ENCODE peak calls at places on chromosomes 16 and 17, in six cellular contexts. P is lower leg skin; D is DND-41; G is sigmoid colon; C is CD8-positive, alpha-beta T cell; F is IMR-90. Y is an unnamed sample.

GRCh38 chr17:48554412-48555090 is 9.6 kb upstream of the HOXB2 start:
- DNase-seq in P (no peak), D (no peak), G (peak), C (no peak), F (peak), Y (no peak)

GRCh38 chr16:79288046-79288445 is 312.5 kb downstream of the MAF start:
- DNase-seq in P (no peak), D (no peak), G (no peak), C (no peak), F (no peak), Y (no peak)

GRCh38 chr17:78271419-78272160 is 40.2 kb downstream of the TMEM235 start:
- DNase-seq in P (no peak), D (no peak), G (no peak), C (peak), F (no peak), Y (no peak)

GRCh38 chr17:16283705-16284104 is 66.7 kb downstream of the PIGL start:
- DNase-seq in P (no peak), D (no peak), G (no peak), C (no peak), F (peak), Y (peak)

GRCh38 chr17:42674755-42675347 is 1.9 kb downstream of the PLEKHH3 start:
- DNase-seq in P (no peak), D (no peak), G (no peak), C (no peak), F (no peak), Y (no peak)

GRCh38 chr16:12229759-12230594 is 253.4 kb downstream of the SNX29 start:
- DNase-seq in P (no peak), D (no peak), G (no peak), C (no peak), F (peak), Y (peak)

GRCh38 chr17:75059369-75060345 is 12.6 kb downstream of the KCTD2 start:
- DNase-seq in P (no peak), D (no peak), G (peak), C (no peak), F (peak), Y (peak)

GRCh38 chr17:38925263-38925995 is at the start of gene LASP1NB:
- DNase-seq in P (no peak), D (peak), G (no peak), C (peak), F (peak), Y (peak)

GRCh38 chr17:65536573-65537342 is 24.7 kb downstream of the AXIN2 start:
- DNase-seq in P (no peak), D (no peak), G (peak), C (no peak), F (no peak), Y (no peak)

GRCh38 chr17:43601280-43602050 is 55.3 kb upstream of the ETV4 start:
- DNase-seq in P (no peak), D (no peak), G (peak), C (no peak), F (peak), Y (peak)

GRCh38 chr17:1232786-1233185 is 37.5 kb upstream of the BHLHA9 start:
- DNase-seq in P (no peak), D (no peak), G (no peak), C (no peak), F (peak), Y (peak)

GRCh38 chr16:25563700-25564099 is 128.1 kb upstream of the HS3ST4 start:
- DNase-seq in P (no peak), D (no peak), G (no peak), C (no peak), F (no peak), Y (no peak)

GRCh38 chr16:668519-669171 is 713 bp downstream of the RHOT2 start:
- DNase-seq in P (no peak), D (no peak), G (no peak), C (no peak), F (no peak), Y (no peak)

GRCh38 chr17:2058521-2059124 is 3.7 kb downstream of the HIC1 start:
- DNase-seq in P (no peak), D (no peak), G (peak), C (peak), F (peak), Y (peak)

GRCh38 chr16:22948603-22949368 is 134.8 kb downstream of the HS3ST2 start:
- DNase-seq in P (peak), D (peak), G (peak), C (no peak), F (peak), Y (peak)

GRCh38 chr17:50028207-50029120 is 27.4 kb upstream of the ITGA3 start:
- DNase-seq in P (peak), D (no peak), G (no peak), C (no peak), F (peak), Y (peak)

GRCh38 chr17:44546711-44547606 is 10.3 kb upstream of the FZD2 start:
- DNase-seq in P (no peak), D (no peak), G (no peak), C (no peak), F (peak), Y (peak)

GRCh38 chr17:66910651-66911285 is 53.7 kb upstream of the CACNG4 start:
- DNase-seq in P (no peak), D (no peak), G (no peak), C (no peak), F (no peak), Y (no peak)

GRCh38 chr16:72823961-72824490 is 223.9 kb downstream of the ZFHX3 start:
- DNase-seq in P (no peak), D (no peak), G (no peak), C (no peak), F (no peak), Y (no peak)

GRCh38 chr16:978403-978802 is 3.2 kb upstream of the SOX8 start:
- DNase-seq in P (no peak), D (no peak), G (no peak), C (no peak), F (no peak), Y (no peak)

GRCh38 chr17:1725642-1726511 is 1.4 kb downstream of the WDR81 start:
- DNase-seq in P (no peak), D (no peak), G (peak), C (no peak), F (no peak), Y (no peak)

GRCh38 chr16:49748322-49748721 is 107.6 kb downstream of the ZNF423 start:
- DNase-seq in P (peak), D (no peak), G (peak), C (no peak), F (no peak), Y (peak)

GRCh38 chr16:89709716-89710480 is 8.4 kb upstream of the SPATA2L start:
- DNase-seq in P (no peak), D (no peak), G (no peak), C (no peak), F (no peak), Y (no peak)
- H3K4me3 ChIP-seq in P (no peak), D (no peak), G (no peak), C (no peak), F (no peak), Y (no peak)

DNA sequence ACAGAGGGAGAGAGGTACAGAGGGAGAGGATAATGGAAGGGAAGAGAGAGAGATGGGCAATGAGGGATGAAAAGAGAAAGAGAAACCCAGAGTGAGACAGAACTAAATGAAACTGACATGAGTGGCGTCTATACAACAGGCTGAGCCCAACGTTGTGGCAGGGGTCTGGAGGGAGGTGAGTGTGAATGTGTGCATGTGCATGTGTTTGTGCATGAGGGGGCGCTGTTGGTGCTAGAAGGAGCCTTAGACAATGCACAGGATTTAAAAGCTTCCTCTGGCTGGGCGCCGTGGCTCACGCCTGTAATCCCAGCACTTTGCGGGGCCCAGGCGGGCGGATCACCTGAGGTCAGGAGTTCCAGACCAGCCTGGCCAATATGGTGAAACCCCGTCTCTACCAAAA is 454.8 kb upstream of the CDH11 start:
- DNase-seq in P (no peak), D (no peak), G (no peak), C (no peak), F (no peak), Y (no peak)
- TF ChIP-seq CTCF in P (no peak), D (no peak), G (no peak), C (no peak), F (no peak), Y (no peak)

DNA sequence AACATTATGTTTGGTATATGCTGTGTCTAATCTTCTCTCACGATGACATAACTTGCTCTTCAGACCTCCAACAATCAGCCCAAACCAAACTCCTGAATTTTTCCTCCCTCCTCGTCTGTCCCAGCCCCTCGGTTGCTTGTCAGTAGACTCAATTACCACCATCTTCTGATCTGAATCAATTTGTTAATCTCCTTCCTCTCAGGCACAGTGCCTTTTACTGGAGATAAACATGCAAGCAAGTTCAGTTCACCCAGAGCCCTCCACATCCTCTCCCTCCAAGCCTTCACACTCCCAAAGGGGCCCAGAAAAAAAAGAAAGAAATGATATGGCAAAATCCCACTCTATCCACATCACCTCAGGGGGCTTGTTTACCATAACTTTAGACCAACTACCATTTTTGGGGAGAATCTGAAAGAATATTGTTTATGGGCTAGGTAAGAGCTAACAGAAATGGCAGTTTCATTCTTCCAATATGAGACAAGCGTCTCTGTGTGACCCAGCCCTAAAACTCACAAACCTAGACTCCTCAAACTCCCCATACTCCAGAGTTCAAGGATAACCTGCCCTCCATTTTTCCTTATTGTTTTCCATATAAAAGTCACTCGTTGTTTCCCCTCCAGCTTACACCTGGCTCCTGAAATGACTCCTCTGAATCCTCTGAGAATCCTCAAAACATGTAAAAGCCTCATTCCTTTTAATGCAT is 1.5 kb downstream of the TEX2 start:
- DNase-seq in P (no peak), D (no peak), G (no peak), C (no peak), F (no peak), Y (no peak)
- H3K4me3 ChIP-seq in P (no peak), D (peak), G (peak), C (peak), F (peak), Y (peak)

GRCh38 chr16:21101631-21102420 is 48.8 kb downstream of the DNAH3 start:
- DNase-seq in P (no peak), D (peak), G (no peak), C (no peak), F (peak), Y (peak)
- TF ChIP-seq CTCF in P (no peak), D (peak), G (no peak), C (peak), F (peak), Y (peak)

DNA sequence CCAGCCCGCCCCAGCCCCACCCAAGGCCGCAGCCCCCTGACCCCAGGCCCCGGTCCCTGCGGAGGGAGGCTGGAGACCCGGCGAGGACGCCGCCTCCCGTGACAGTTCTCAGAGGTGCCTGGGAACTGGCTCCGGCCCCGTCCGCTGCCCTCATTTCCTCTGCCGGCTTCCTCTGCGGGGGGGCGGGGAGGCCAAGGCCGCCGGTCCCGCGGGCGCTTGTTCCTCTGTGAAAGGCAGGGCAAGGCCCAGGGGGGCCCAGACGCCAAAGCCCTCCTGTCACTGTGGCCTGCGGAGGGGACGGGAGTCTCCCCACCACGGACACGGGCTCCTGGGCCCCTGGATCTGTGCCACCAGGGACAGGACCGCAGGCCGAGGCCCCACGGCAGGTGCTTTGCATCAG is 5.0 kb upstream of the PVALEF start:
- DNase-seq in P (no peak), D (no peak), G (peak), C (no peak), F (no peak), Y (no peak)
- H3K4me3 ChIP-seq in P (no peak), D (no peak), G (peak), C (no peak), F (no peak), Y (no peak)

DNA sequence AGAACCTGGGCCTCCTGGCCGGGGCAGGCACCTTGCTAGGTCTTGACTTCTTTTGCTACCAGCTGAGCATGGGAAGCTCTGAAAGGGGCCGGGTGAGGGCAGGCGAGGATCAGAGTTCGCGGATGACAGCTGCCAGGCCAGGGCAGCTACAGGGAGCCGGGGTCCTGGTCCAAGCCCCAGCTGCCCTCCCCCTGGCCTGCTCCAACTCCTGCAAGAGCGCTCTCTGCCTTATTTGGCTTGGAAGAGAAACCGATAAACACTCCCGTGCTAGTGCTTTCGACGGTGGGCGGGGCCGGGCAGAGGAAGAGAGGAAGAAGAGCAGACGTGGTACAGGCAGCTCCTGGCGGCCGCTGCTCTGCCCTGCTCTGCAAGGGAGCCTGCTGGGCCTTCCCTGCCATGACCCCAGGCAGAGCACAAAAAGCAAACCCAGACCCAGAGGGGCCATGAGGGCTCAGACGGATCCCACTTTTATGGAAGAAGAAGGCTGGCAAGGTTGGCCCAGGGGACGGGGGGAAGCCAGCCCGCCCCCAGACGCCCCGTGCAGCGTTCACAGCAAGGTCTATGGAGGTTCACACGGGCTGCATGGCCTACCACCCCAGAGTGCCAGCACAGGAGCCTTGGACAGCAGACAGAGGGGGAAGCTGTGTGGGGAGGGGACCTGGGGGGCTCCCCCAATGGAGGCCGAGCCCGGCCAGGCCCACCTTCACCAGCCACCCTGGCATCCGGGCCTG is 25.6 kb downstream of the PIEZO1 start:
- DNase-seq in P (no peak), D (no peak), G (peak), C (peak), F (peak), Y (peak)
- TF ChIP-seq CTCF in P (no peak), D (no peak), G (no peak), C (no peak), F (no peak), Y (no peak)

GRCh38 chr16:8866884-8867482 is 1.8 kb downstream of the CARHSP1 start:
- DNase-seq in P (no peak), D (no peak), G (no peak), C (no peak), F (no peak), Y (no peak)

GRCh38 chr16:8867483-8868271 is 1.1 kb downstream of the CARHSP1 start:
- DNase-seq in P (no peak), D (peak), G (peak), C (peak), F (no peak), Y (no peak)

GRCh38 chr16:8865145-8865882 is 3.5 kb downstream of the CARHSP1 start:
- DNase-seq in P (no peak), D (no peak), G (no peak), C (no peak), F (no peak), Y (no peak)

GRCh38 chr16:8864480-8864879 is 4.3 kb downstream of the CARHSP1 start:
- DNase-seq in P (no peak), D (no peak), G (no peak), C (no peak), F (no peak), Y (no peak)

DNA sequence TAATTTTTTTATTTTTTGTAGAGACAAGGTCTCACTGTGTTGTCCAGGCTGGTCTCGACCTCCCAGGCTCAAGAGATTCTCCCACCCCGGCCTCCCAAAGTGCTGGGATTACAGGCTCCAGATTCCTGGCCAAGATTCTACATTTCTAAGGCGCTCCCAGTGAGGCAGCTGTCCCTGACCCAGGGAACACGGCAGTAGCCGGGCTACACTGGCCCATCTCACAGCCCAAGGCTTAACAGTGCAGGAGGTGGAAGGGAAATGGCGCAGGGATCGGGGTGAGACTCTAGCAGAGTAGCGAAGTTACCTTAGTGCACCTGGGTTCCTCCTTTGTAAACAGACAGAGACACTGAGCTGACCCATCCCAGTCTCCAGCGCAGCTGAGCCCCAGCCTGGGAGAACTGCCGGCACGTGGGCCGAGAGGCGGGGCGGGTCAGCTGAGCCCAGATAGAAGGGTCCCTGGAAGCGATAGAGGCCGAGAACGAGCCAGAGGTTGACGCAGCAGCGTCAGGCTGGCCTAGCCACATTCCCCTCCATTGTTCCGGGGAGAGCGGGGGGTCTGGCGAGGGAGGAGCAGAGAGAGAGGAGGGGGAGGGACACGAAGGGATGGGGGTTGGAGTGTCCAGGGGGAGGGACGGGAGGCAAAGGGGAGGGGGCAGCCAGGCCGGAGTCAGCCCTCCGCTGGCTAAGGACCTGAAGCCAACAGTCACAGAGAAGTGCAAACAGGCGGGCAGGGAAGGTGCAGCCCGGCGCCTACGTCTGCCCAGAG is 2.5 kb downstream of the CARHSP1 start:
- DNase-seq in P (no peak), D (no peak), G (peak), C (no peak), F (no peak), Y (peak)
- H3K4me3 ChIP-seq in P (no peak), D (peak), G (peak), C (no peak), F (peak), Y (peak)

DNA sequence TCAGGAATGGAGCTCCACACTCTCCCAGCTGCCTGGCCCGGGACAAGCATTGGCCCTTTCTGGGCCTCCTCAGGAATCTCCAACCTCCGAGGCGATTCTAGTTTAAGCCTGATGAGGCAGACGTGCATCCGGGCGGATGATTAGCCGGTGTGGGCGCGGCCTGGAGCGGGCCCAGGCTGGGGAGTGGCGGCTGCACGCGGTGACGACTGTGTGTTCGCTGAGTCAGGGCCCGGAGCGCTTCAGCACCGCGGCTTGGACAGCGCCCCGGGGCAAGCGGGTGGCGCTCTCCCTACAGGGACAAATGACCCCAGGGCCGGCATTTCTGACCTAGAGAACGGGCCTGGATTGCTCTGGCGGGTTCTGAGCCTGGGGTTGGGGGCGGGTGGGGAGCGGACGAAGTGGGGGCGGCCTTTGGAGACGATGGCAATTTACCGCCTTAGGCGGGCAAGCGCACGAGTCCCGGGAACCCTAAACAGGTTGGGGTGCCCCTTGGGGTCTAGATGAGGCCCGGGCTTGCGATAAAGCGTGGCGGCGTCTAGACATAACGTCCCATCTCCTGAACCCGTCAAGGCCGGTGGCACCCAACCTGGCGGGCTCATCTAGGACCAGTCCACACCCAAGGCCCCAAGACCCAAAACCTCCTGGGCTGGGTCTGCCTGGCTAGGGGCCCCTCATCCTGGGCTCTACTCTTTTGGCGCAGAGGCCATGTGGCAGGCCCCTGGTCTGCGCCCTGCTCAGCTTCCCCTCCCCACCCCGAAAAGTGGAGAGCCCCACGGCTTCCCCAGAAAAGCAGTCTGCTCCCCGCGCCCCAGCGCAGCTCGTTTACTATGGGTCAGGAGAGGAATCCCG is 22.3 kb upstream of the ZNHIT3 start:
- DNase-seq in P (peak), D (no peak), G (peak), C (peak), F (peak), Y (peak)
- TF ChIP-seq CTCF in P (no peak), D (no peak), G (no peak), C (no peak), F (peak), Y (no peak)

Y was measured in fibroblast of mammary gland.